ENCODE peak calls at places on chromosome 7, in four cellular contexts. One of them, this sample, is unnamed.

GRCh38 chr7:148722340-148723165 is 23.9 kb downstream of the CUL1 start:
- DNase-seq in PC-9: no peak
- DNase-seq in fibroblast of pulmonary artery: peak; percentile 16
- DNase-seq in thoracic aorta: no peak
- DNase-seq in this sample: no peak

GRCh38 chr7:138974675-138975237 is 6.4 kb downstream of the KIAA1549 start:
- DNase-seq in PC-9: no peak
- DNase-seq in fibroblast of pulmonary artery: no peak
- DNase-seq in thoracic aorta: no peak
- DNase-seq in this sample: no peak

GRCh38 chr7:127791790-127792189 is 139.8 kb downstream of the SND1 start:
- DNase-seq in PC-9: no peak
- DNase-seq in fibroblast of pulmonary artery: peak; percentile 46
- DNase-seq in thoracic aorta: no peak
- DNase-seq in this sample: no peak

GRCh38 chr7:117123311-117123926 is 170.1 kb downstream of the ST7 start:
- DNase-seq in PC-9: no peak
- DNase-seq in fibroblast of pulmonary artery: no peak
- DNase-seq in thoracic aorta: no peak
- DNase-seq in this sample: no peak

GRCh38 chr7:131035088-131035770 is 292.4 kb upstream of the MKLN1 start:
- DNase-seq in PC-9: no peak
- DNase-seq in fibroblast of pulmonary artery: no peak
- DNase-seq in thoracic aorta: no peak
- DNase-seq in this sample: no peak

GRCh38 chr7:41261081-41261480 is 441.8 kb downstream of the INHBA start:
- DNase-seq in PC-9: no peak
- DNase-seq in fibroblast of pulmonary artery: no peak
- DNase-seq in thoracic aorta: no peak
- DNase-seq in this sample: no peak

GRCh38 chr7:1758859-1759521 is 88.9 kb downstream of the ELFN1 start:
- DNase-seq in PC-9: no peak
- DNase-seq in fibroblast of pulmonary artery: no peak
- DNase-seq in thoracic aorta: no peak
- DNase-seq in this sample: no peak

GRCh38 chr7:50197547-50197946 is 104.5 kb upstream of the ZPBP start:
- DNase-seq in PC-9: no peak
- DNase-seq in fibroblast of pulmonary artery: no peak
- DNase-seq in thoracic aorta: no peak
- DNase-seq in this sample: no peak

GRCh38 chr7:36944843-36945242 is 220.5 kb upstream of the AOAH start:
- DNase-seq in PC-9: no peak
- DNase-seq in fibroblast of pulmonary artery: no peak
- DNase-seq in thoracic aorta: no peak
- DNase-seq in this sample: no peak

GRCh38 chr7:7577888-7578287 is 11.2 kb downstream of the MIOS start:
- DNase-seq in PC-9: no peak
- DNase-seq in fibroblast of pulmonary artery: no peak
- DNase-seq in thoracic aorta: no peak
- DNase-seq in this sample: no peak

GRCh38 chr7:131026297-131027003 is 292.4 kb upstream of the KLF14 start:
- DNase-seq in PC-9: peak; percentile 80
- DNase-seq in fibroblast of pulmonary artery: peak; percentile 58
- DNase-seq in thoracic aorta: no peak
- DNase-seq in this sample: no peak

GRCh38 chr7:29987821-29988317 is 1.7 kb downstream of the SCRN1 start:
- DNase-seq in PC-9: peak; percentile 98
- DNase-seq in fibroblast of pulmonary artery: peak; percentile 93
- DNase-seq in thoracic aorta: no peak
- DNase-seq in this sample: peak; percentile 46

GRCh38 chr7:111011500-111011899 is 79.4 kb upstream of the LRRN3 start:
- DNase-seq in PC-9: no peak
- DNase-seq in fibroblast of pulmonary artery: no peak
- DNase-seq in thoracic aorta: no peak
- DNase-seq in this sample: no peak

GRCh38 chr7:106773228-106773627 is 91.9 kb upstream of the PIK3CG start:
- DNase-seq in PC-9: no peak
- DNase-seq in fibroblast of pulmonary artery: no peak
- DNase-seq in thoracic aorta: no peak
- DNase-seq in this sample: no peak

GRCh38 chr7:5383314-5384098 is 40.1 kb downstream of the TNRC18 start:
- DNase-seq in PC-9: peak; percentile 21
- DNase-seq in fibroblast of pulmonary artery: no peak
- DNase-seq in thoracic aorta: no peak
- DNase-seq in this sample: no peak

GRCh38 chr7:50791921-50792341 is 9.2 kb upstream of the GRB10 start:
- DNase-seq in PC-9: peak; percentile 46
- DNase-seq in fibroblast of pulmonary artery: peak; percentile 74
- DNase-seq in thoracic aorta: no peak
- DNase-seq in this sample: no peak

GRCh38 chr7:16657656-16658279 is 11.8 kb downstream of the BZW2 start:
- DNase-seq in PC-9: peak; percentile 83
- DNase-seq in fibroblast of pulmonary artery: peak; percentile 90
- DNase-seq in thoracic aorta: no peak
- DNase-seq in this sample: peak; percentile 49

GRCh38 chr7:149664666-149665065 is 108.7 kb downstream of the ZNF467 start:
- DNase-seq in PC-9: no peak
- DNase-seq in fibroblast of pulmonary artery: no peak
- DNase-seq in thoracic aorta: no peak
- DNase-seq in this sample: no peak

GRCh38 chr7:36019538-36019937 is 133.5 kb upstream of the EEPD1 start:
- DNase-seq in PC-9: no peak
- DNase-seq in fibroblast of pulmonary artery: no peak
- DNase-seq in thoracic aorta: no peak
- DNase-seq in this sample: no peak

GRCh38 chr7:132044247-132044646 is 487.8 kb upstream of the PODXL start:
- DNase-seq in PC-9: no peak
- DNase-seq in fibroblast of pulmonary artery: no peak
- DNase-seq in thoracic aorta: no peak
- DNase-seq in this sample: no peak

GRCh38 chr7:31091926-31092325 is 39.8 kb downstream of the ADCYAP1R1 start:
- DNase-seq in PC-9: no peak
- DNase-seq in fibroblast of pulmonary artery: no peak
- DNase-seq in thoracic aorta: no peak
- DNase-seq in this sample: no peak

GRCh38 chr7:11194492-11194891 is 220.8 kb downstream of the PHF14 start:
- DNase-seq in PC-9: no peak
- DNase-seq in fibroblast of pulmonary artery: no peak
- DNase-seq in thoracic aorta: no peak
- DNase-seq in this sample: no peak

GRCh38 chr7:84111842-84112241 is 82.7 kb downstream of the SEMA3A start:
- DNase-seq in PC-9: no peak
- DNase-seq in fibroblast of pulmonary artery: no peak
- DNase-seq in thoracic aorta: no peak
- DNase-seq in this sample: no peak

GRCh38 chr7:156947120-156947843 is 2.2 kb upstream of the NOM1 start:
- DNase-seq in PC-9: no peak
- DNase-seq in fibroblast of pulmonary artery: no peak
- DNase-seq in thoracic aorta: no peak
- DNase-seq in this sample: no peak

GRCh38 chr7:157498690-157499089 is 161.9 kb downstream of the DNAJB6 start:
- DNase-seq in PC-9: no peak
- DNase-seq in fibroblast of pulmonary artery: no peak
- DNase-seq in thoracic aorta: no peak
- DNase-seq in this sample: no peak

GRCh38 chr7:69643708-69644445 is 45.6 kb downstream of the AUTS2 start:
- DNase-seq in PC-9: no peak
- DNase-seq in fibroblast of pulmonary artery: peak; percentile 52
- DNase-seq in thoracic aorta: no peak
- DNase-seq in this sample: no peak

GRCh38 chr7:93779115-93779514 is 111.4 kb downstream of the TFPI2 start:
- DNase-seq in PC-9: no peak
- DNase-seq in fibroblast of pulmonary artery: peak; percentile 1
- DNase-seq in thoracic aorta: no peak
- DNase-seq in this sample: no peak

GRCh38 chr7:107972075-107972482 is 30.9 kb downstream of the LAMB1 start:
- DNase-seq in PC-9: no peak
- DNase-seq in fibroblast of pulmonary artery: peak; percentile 99
- DNase-seq in thoracic aorta: no peak
- DNase-seq in this sample: no peak

GRCh38 chr7:28858206-28858605 is 99.9 kb downstream of the TRIL start:
- DNase-seq in PC-9: peak; percentile 73
- DNase-seq in fibroblast of pulmonary artery: peak; percentile 20
- DNase-seq in thoracic aorta: no peak
- DNase-seq in this sample: no peak

GRCh38 chr7:129334473-129334872 is 99.8 kb upstream of the STRIP2 start:
- DNase-seq in PC-9: no peak
- DNase-seq in fibroblast of pulmonary artery: no peak
- DNase-seq in thoracic aorta: no peak
- DNase-seq in this sample: no peak

GRCh38 chr7:115008465-115009114 is 86.7 kb downstream of the MDFIC start:
- DNase-seq in PC-9: no peak
- DNase-seq in fibroblast of pulmonary artery: peak; percentile 90
- DNase-seq in thoracic aorta: no peak
- DNase-seq in this sample: no peak

GRCh38 chr7:86574006-86574405 is 69.7 kb upstream of the GRM3 start:
- DNase-seq in PC-9: no peak
- DNase-seq in fibroblast of pulmonary artery: no peak
- DNase-seq in thoracic aorta: no peak
- DNase-seq in this sample: no peak

GRCh38 chr7:142459557-142459963 is 201.7 kb upstream of the PRSS58 start:
- DNase-seq in PC-9: peak; percentile 96
- DNase-seq in fibroblast of pulmonary artery: peak; percentile 78
- DNase-seq in thoracic aorta: no peak
- DNase-seq in this sample: no peak

GRCh38 chr7:136251826-136252225 is 274.7 kb upstream of the MTPN start:
- DNase-seq in PC-9: no peak
- DNase-seq in fibroblast of pulmonary artery: no peak
- DNase-seq in thoracic aorta: no peak
- DNase-seq in this sample: no peak

GRCh38 chr7:127976056-127976455 is 55.2 kb downstream of the LRRC4 start:
- DNase-seq in PC-9: no peak
- DNase-seq in fibroblast of pulmonary artery: peak; percentile 36
- DNase-seq in thoracic aorta: no peak
- DNase-seq in this sample: no peak

GRCh38 chr7:65004575-65004974 is 1.9 kb downstream of the ERV3-1 start:
- DNase-seq in PC-9: no peak
- DNase-seq in fibroblast of pulmonary artery: no peak
- DNase-seq in thoracic aorta: no peak
- DNase-seq in this sample: no peak

GRCh38 chr7:767941-768729 is 41.1 kb upstream of the PRKAR1B start:
- DNase-seq in PC-9: no peak
- DNase-seq in fibroblast of pulmonary artery: peak; percentile 69
- DNase-seq in thoracic aorta: no peak
- DNase-seq in this sample: no peak

GRCh38 chr7:17142831-17143541 is 155.5 kb upstream of the AHR start:
- DNase-seq in PC-9: peak; percentile 33
- DNase-seq in fibroblast of pulmonary artery: peak; percentile 29
- DNase-seq in thoracic aorta: no peak
- DNase-seq in this sample: no peak

GRCh38 chr7:45217358-45217757 is 59.8 kb downstream of the RAMP3 start:
- DNase-seq in PC-9: no peak
- DNase-seq in fibroblast of pulmonary artery: no peak
- DNase-seq in thoracic aorta: no peak
- DNase-seq in this sample: no peak
- TF ChIP-seq CTCF in PC-9: peak; percentile 59
- TF ChIP-seq CTCF in fibroblast of pulmonary artery: peak; percentile 44
- TF ChIP-seq CTCF in thoracic aorta: no peak
- TF ChIP-seq CTCF in this sample: peak; percentile 32

DNA sequence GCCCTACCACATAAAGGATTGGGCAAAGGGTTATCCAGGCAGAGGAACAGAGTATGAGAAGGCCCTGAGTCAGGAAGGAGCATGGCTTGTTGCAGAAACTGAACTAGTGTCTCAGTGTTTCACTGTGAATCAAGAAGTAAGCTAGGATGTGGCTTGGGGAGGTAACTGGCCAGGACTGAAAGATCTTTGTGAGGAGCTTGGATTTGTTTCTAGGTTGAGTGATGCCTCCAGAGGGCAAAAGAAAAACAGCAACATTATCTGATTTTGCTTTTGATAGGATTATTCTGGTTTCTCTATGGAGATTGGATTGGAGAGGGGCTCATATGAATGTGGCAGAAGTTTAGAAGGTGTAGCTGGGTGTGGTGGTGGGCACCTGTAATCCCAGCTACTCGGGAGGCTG is 137.9 kb upstream of the HDAC9 start:
- DNase-seq in PC-9: no peak
- DNase-seq in fibroblast of pulmonary artery: no peak
- DNase-seq in thoracic aorta: no peak
- DNase-seq in this sample: no peak
- TF ChIP-seq CTCF in PC-9: peak; percentile 33
- TF ChIP-seq CTCF in fibroblast of pulmonary artery: peak; percentile 23
- TF ChIP-seq CTCF in thoracic aorta: peak; percentile 11
- TF ChIP-seq CTCF in this sample: peak; percentile 55

GRCh38 chr7:87926581-87927461 is 7.2 kb upstream of the ADAM22 start:
- DNase-seq in PC-9: no peak
- DNase-seq in fibroblast of pulmonary artery: peak; percentile 20
- DNase-seq in thoracic aorta: no peak
- DNase-seq in this sample: no peak
- TF ChIP-seq CTCF in PC-9: no peak
- TF ChIP-seq CTCF in fibroblast of pulmonary artery: no peak
- TF ChIP-seq CTCF in thoracic aorta: no peak
- TF ChIP-seq CTCF in this sample: no peak

GRCh38 chr7:151060416-151061234 is 1.2 kb downstream of the SLC4A2 start:
- DNase-seq in PC-9: no peak
- DNase-seq in fibroblast of pulmonary artery: peak; percentile 64
- DNase-seq in thoracic aorta: no peak
- DNase-seq in this sample: no peak
- TF ChIP-seq CTCF in PC-9: no peak
- TF ChIP-seq CTCF in fibroblast of pulmonary artery: peak; percentile 9
- TF ChIP-seq CTCF in thoracic aorta: no peak
- TF ChIP-seq CTCF in this sample: no peak

GRCh38 chr7:2903686-2904162 is 59.6 kb upstream of the GNA12 start:
- DNase-seq in PC-9: no peak
- DNase-seq in fibroblast of pulmonary artery: peak; percentile 36
- DNase-seq in thoracic aorta: no peak
- DNase-seq in this sample: no peak
- TF ChIP-seq CTCF in PC-9: no peak
- TF ChIP-seq CTCF in fibroblast of pulmonary artery: no peak
- TF ChIP-seq CTCF in thoracic aorta: no peak
- TF ChIP-seq CTCF in this sample: no peak

GRCh38 chr7:90411510-90411909 is 8.2 kb downstream of the CLDN12 start:
- DNase-seq in PC-9: peak; percentile 84
- DNase-seq in fibroblast of pulmonary artery: no peak
- DNase-seq in thoracic aorta: no peak
- DNase-seq in this sample: no peak
- TF ChIP-seq CTCF in PC-9: no peak
- TF ChIP-seq CTCF in fibroblast of pulmonary artery: no peak
- TF ChIP-seq CTCF in thoracic aorta: no peak
- TF ChIP-seq CTCF in this sample: no peak